ENCODE peak calls at places on chromosomes 12 and 14, in four cellular contexts. H is HepG2, M is H1, D is GM12878. I is an unnamed sample.

GRCh38 chr14:71439247-71439646 is 493.0 kb upstream of the RGS6 start:
- DNase-seq in D (no peak), H (no peak), M (no peak), I (no peak)

GRCh38 chr14:81062816-81063215 is 107.4 kb downstream of the TSHR start:
- DNase-seq in D (peak; percentile 1), M (peak; percentile 50), H (peak; percentile 10), I (peak; percentile 21)

GRCh38 chr12:13942826-13943225 is 38.6 kb downstream of the GRIN2B start:
- DNase-seq in D (no peak), M (no peak), H (no peak), I (no peak)

GRCh38 chr14:61752626-61753025 is 9.6 kb upstream of the SNAPC1 start:
- DNase-seq in H (no peak), D (peak; percentile 60), M (no peak), I (no peak)

GRCh38 chr12:105836235-105836634 is 302.5 kb downstream of the NUAK1 start:
- DNase-seq in D (no peak), M (no peak), H (no peak), I (no peak)

GRCh38 chr12:98399532-98399931 is 115.9 kb upstream of the TMPO start:
- DNase-seq in D (no peak), H (peak; percentile 43), M (no peak), I (peak; percentile 82)

GRCh38 chr14:69132513-69133181 is 20.3 kb downstream of the DCAF5 start:
- DNase-seq in M (no peak), D (no peak), H (no peak), I (no peak)

GRCh38 chr14:50082308-50082742 is 34.0 kb downstream of the VCPKMT start:
- DNase-seq in H (no peak), D (no peak), M (no peak), I (no peak)

GRCh38 chr14:66379116-66379515 is 107.1 kb upstream of the CCDC196 start:
- DNase-seq in M (no peak), D (no peak), H (no peak), I (no peak)

GRCh38 chr12:2686280-2686646 is 108.5 kb upstream of the FKBP4 start:
- DNase-seq in D (no peak), M (no peak), H (no peak), I (no peak)

GRCh38 chr12:46445551-46446235 is 73.1 kb upstream of the SLC38A2 start:
- DNase-seq in D (no peak), M (no peak), H (no peak), I (no peak)

GRCh38 chr12:113439606-113440030 is 17.4 kb downstream of the SDSL start:
- DNase-seq in M (peak; percentile 89), H (peak; percentile 40), D (no peak), I (no peak)

GRCh38 chr14:23937121-23937692 is 16.4 kb upstream of the DHRS4 start:
- DNase-seq in D (no peak), M (no peak), H (no peak), I (no peak)

GRCh38 chr12:1864456-1864855 is 44.1 kb downstream of the LRTM2 start:
- DNase-seq in M (no peak), D (no peak), H (no peak), I (no peak)

GRCh38 chr12:91685917-91686316 is 459.7 kb downstream of the BTG1 start:
- DNase-seq in D (no peak), H (no peak), M (no peak), I (peak; percentile 23)

GRCh38 chr12:75853621-75854020 is 178.0 kb downstream of the PHLDA1 start:
- DNase-seq in H (no peak), M (no peak), D (no peak), I (no peak)

GRCh38 chr12:110105961-110106540 is 18.1 kb upstream of the IFT81 start:
- DNase-seq in H (no peak), D (no peak), M (no peak), I (no peak)

GRCh38 chr12:104521731-104522130 is 65.0 kb downstream of the CHST11 start:
- DNase-seq in H (no peak), D (no peak), M (no peak), I (no peak)

GRCh38 chr12:104519190-104519857 is 62.6 kb downstream of the CHST11 start:
- DNase-seq in D (no peak), H (no peak), M (no peak), I (no peak)

GRCh38 chr12:104522985-104523719 is 66.4 kb downstream of the CHST11 start:
- DNase-seq in M (no peak), H (no peak), D (no peak), I (no peak)

GRCh38 chr12:104517880-104518279 is 61.1 kb downstream of the CHST11 start:
- DNase-seq in D (no peak), H (no peak), M (no peak), I (no peak)

GRCh38 chr12:104520242-104520900 is 63.6 kb downstream of the CHST11 start:
- DNase-seq in H (no peak), M (no peak), D (peak; percentile 75), I (no peak)
- H3K79me2 ChIP-seq in H (no peaks in the 10 kb centered on the region), M (peaks cover 4% of the 10 kb centered on the region), D (peaks cover 65% of the 10 kb centered on the region), I (no peaks in the 10 kb centered on the region)

DNA sequence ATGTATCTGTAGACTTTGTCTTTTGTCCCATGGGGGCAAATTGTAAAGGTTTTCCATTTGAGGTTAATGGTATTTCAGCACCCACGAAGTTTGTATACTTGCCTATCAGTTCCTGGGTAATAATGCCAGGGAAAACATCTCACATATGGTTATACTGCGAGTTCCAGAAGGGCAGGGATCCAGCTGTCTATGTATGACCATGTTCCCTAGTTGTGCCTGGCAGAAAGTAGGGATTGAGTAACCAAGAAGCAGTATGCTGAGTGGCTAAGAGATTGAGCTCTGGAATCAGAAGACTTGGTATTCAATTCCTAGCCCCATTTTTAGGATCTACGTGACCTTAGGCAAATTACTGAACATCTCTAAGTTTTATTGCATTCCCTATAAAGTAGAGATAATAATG is 173.2 kb upstream of the PWP1 start:
- DNase-seq in H (no peak), D (no peak), M (no peak), I (no peak)
- TF ChIP-seq SP1 in H (no peak), D (no peak), M (no peak), I (no peak)

GRCh38 chr12:22640851-22641250 is 15.9 kb downstream of the ETNK1 start:
- DNase-seq in D (no peak), H (no peak), M (no peak), I (no peak)

GRCh38 chr12:22631863-22632463 is 7.0 kb downstream of the ETNK1 start:
- DNase-seq in M (no peak), D (no peak), H (no peak), I (no peak)

GRCh38 chr12:22641353-22642053 is 16.5 kb downstream of the ETNK1 start:
- DNase-seq in H (no peak), D (no peak), M (no peak), I (no peak)

GRCh38 chr12:22634883-22635282 is 9.9 kb downstream of the ETNK1 start:
- DNase-seq in H (no peak), M (no peak), D (no peak), I (no peak)

GRCh38 chr12:22635812-22636211 is 10.8 kb downstream of the ETNK1 start:
- DNase-seq in M (no peak), D (no peak), H (no peak), I (no peak)
- H3K79me2 ChIP-seq in M (peaks cover 97% of the 10 kb centered on the region), D (peaks cover 66% of the 10 kb centered on the region), H (peaks cover 68% of the 10 kb centered on the region), I (peaks cover 100% of the 10 kb centered on the region)

GRCh38 chr12:85804663-85805062 is 31.5 kb downstream of the RASSF9 start:
- DNase-seq in H (no peak), M (no peak), D (no peak), I (no peak)
- TF ChIP-seq SP1 in H (no peak), M (no peak), D (no peak), I (no peak)

GRCh38 chr12:8034802-8035201 is 2.3 kb downstream of the FOXJ2 start:
- DNase-seq in M (no peak), D (no peak), H (no peak), I (no peak)
- H3K79me2 ChIP-seq in M (peaks cover 21% of the 10 kb centered on the region), D (peaks cover 12% of the 10 kb centered on the region), H (no peaks in the 10 kb centered on the region), I (peaks cover 39% of the 10 kb centered on the region)

DNA sequence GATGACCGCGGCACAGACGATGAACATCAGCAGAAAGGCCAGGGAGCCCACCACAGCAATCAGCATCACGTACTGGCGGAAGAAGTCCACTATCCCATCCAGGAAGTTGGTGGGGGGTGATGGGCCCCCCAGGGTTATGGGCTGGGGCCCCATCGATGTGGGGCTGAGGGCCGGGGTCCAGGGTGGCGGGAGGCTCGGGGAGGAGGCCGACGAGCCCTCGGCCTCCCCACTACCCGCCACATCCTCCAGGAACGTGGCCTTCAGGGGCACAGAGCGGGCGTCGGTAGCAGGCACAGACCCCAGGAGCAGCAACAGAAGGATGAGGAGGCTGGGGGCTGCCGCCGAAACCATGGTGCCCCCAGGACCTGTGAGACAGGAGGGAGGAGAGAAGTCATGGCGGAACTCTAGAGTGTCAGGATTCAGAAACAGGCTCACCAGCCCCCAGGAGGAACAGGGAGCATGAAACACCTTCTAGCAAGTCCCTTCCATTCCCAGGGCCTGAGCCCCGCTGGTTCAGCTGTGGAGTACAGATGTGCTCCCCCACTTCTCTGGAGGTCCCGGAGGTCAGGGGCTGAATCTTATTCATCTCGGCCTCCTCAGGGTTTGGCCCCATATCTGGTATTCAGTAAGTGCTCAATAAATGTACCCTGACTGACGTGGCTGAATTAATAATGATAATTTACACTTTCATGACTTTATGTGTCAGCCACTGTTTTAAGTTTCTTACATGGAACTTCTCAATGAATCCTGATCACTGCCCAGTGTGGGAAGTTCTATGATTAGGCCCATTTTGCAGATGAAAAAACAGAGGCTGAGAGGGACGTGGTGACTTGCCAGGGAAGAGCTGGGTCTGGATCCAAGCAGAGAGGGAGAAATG is 5.6 kb downstream of the TMEM119 start:
- DNase-seq in D (no peak), H (no peak), M (peak; percentile 34), I (no peak)
- TF ChIP-seq SP1 in D (no peak), H (no peak), M (no peak), I (no peak)

DNA sequence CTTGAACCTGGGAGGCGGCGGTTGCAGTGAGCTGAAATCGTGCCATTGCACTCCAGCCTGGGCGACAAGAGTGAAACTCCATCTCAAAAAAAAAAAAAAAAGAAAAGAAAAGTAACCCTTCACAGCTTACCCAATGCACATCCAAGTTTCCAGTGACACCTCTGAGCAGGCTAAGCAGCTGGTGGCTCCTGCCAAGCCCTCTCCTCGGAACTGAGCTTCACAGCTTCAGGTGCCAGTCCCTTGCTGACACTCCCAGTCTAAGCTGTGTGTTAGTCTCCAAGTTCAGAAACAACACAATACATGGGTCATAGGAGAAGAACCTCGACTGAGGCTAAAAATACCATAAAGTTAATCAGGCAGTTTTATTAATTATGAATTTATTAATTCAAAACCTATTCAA is 7.9 kb downstream of the CD9 start:
- DNase-seq in M (no peak), H (no peak), D (no peak), I (no peak)
- H3K79me2 ChIP-seq in M (peaks cover 78% of the 10 kb centered on the region), H (no peaks in the 10 kb centered on the region), D (no peaks in the 10 kb centered on the region), I (peaks cover 96% of the 10 kb centered on the region)

GRCh38 chr14:89909586-89909985 is 44.9 kb downstream of the EFCAB11 start:
- DNase-seq in D (no peak), H (no peak), M (no peak), I (no peak)

GRCh38 chr14:89908712-89909450 is 45.6 kb downstream of the EFCAB11 start:
- DNase-seq in H (no peak), M (no peak), D (no peak), I (no peak)

GRCh38 chr14:89910706-89911017 is 43.9 kb downstream of the EFCAB11 start:
- DNase-seq in M (no peak), D (no peak), H (no peak), I (no peak)

GRCh38 chr14:89912667-89913211 is 41.8 kb downstream of the EFCAB11 start:
- DNase-seq in M (no peak), D (no peak), H (peak; percentile 59), I (no peak)

GRCh38 chr14:89911018-89911919 is 43.3 kb downstream of the EFCAB11 start:
- DNase-seq in M (peak; percentile 59), H (peak; percentile 91), D (no peak), I (no peak)
- TF ChIP-seq SP1 in M (no peak), H (no peak), D (no peak), I (no peak)